ENCODE peak calls at places on chromosomes 3 and 15, in nine cellular contexts. One of them, this sample, is unnamed.

GRCh38 chr3:178181784-178182183 is 354.5 kb upstream of the KCNMB2 start:
- DNase-seq in psoas muscle: no peak
- DNase-seq in thyroid gland: no peak
- DNase-seq in WTC11: no peak
- DNase-seq in omental fat pad: no peak
- DNase-seq in ovary: no peak
- DNase-seq in lower lobe of right lung: no peak
- DNase-seq in dorsolateral prefrontal cortex: no peak
- DNase-seq in GM13977: no peak
- DNase-seq in this sample: no peak

GRCh38 chr3:42780892-42781700 is 8.0 kb upstream of the CCDC13 start:
- DNase-seq in WTC11: no peak
- DNase-seq in thyroid gland: no peak
- DNase-seq in psoas muscle: no peak
- DNase-seq in dorsolateral prefrontal cortex: no peak
- DNase-seq in ovary: no peak
- DNase-seq in GM13977: peak; percentile 63
- DNase-seq in omental fat pad: no peak
- DNase-seq in lower lobe of right lung: no peak
- DNase-seq in this sample: no peak

GRCh38 chr3:160996811-160997210 is 108.3 kb downstream of the B3GALNT1 start:
- DNase-seq in ovary: no peak
- DNase-seq in GM13977: no peak
- DNase-seq in psoas muscle: no peak
- DNase-seq in lower lobe of right lung: no peak
- DNase-seq in thyroid gland: no peak
- DNase-seq in omental fat pad: no peak
- DNase-seq in dorsolateral prefrontal cortex: no peak
- DNase-seq in WTC11: no peak
- DNase-seq in this sample: no peak

GRCh38 chr3:127784865-127785710 is 37.2 kb downstream of the MGLL start:
- DNase-seq in omental fat pad: no peak
- DNase-seq in WTC11: no peak
- DNase-seq in psoas muscle: peak; percentile 58
- DNase-seq in thyroid gland: peak; percentile 8
- DNase-seq in GM13977: no peak
- DNase-seq in dorsolateral prefrontal cortex: no peak
- DNase-seq in ovary: no peak
- DNase-seq in lower lobe of right lung: peak; percentile 73
- DNase-seq in this sample: no peak

GRCh38 chr3:9903238-9903624 is 583 bp downstream of the IL17RE start:
- DNase-seq in dorsolateral prefrontal cortex: no peak
- DNase-seq in WTC11: no peak
- DNase-seq in GM13977: no peak
- DNase-seq in omental fat pad: no peak
- DNase-seq in ovary: no peak
- DNase-seq in thyroid gland: peak; percentile 29
- DNase-seq in psoas muscle: no peak
- DNase-seq in lower lobe of right lung: no peak
- DNase-seq in this sample: no peak

GRCh38 chr3:126181398-126181725 is 976 bp upstream of the ALDH1L1 start:
- DNase-seq in psoas muscle: no peak
- DNase-seq in omental fat pad: no peak
- DNase-seq in thyroid gland: no peak
- DNase-seq in ovary: no peak
- DNase-seq in GM13977: no peak
- DNase-seq in lower lobe of right lung: no peak
- DNase-seq in WTC11: no peak
- DNase-seq in dorsolateral prefrontal cortex: no peak
- DNase-seq in this sample: no peak

GRCh38 chr3:138079901-138080300 is 35.5 kb downstream of the DZIP1L start:
- DNase-seq in WTC11: no peak
- DNase-seq in lower lobe of right lung: no peak
- DNase-seq in ovary: no peak
- DNase-seq in dorsolateral prefrontal cortex: no peak
- DNase-seq in omental fat pad: no peak
- DNase-seq in GM13977: no peak
- DNase-seq in psoas muscle: no peak
- DNase-seq in thyroid gland: no peak
- DNase-seq in this sample: no peak

GRCh38 chr3:10273697-10274305 is 18.9 kb downstream of the GHRL start:
- DNase-seq in GM13977: no peak
- DNase-seq in thyroid gland: no peak
- DNase-seq in ovary: no peak
- DNase-seq in psoas muscle: no peak
- DNase-seq in lower lobe of right lung: no peak
- DNase-seq in dorsolateral prefrontal cortex: no peak
- DNase-seq in WTC11: no peak
- DNase-seq in omental fat pad: no peak
- DNase-seq in this sample: no peak

GRCh38 chr3:65245133-65246076 is 557.6 kb upstream of the ADAMTS9 start:
- DNase-seq in omental fat pad: no peak
- DNase-seq in lower lobe of right lung: no peak
- DNase-seq in ovary: no peak
- DNase-seq in thyroid gland: no peak
- DNase-seq in dorsolateral prefrontal cortex: no peak
- DNase-seq in GM13977: no peak
- DNase-seq in psoas muscle: no peak
- DNase-seq in WTC11: no peak
- DNase-seq in this sample: no peak

GRCh38 chr15:45790325-45790943 is 155.6 kb downstream of the SQOR start:
- DNase-seq in dorsolateral prefrontal cortex: no peak
- DNase-seq in GM13977: peak; percentile 22
- DNase-seq in thyroid gland: peak; percentile 18
- DNase-seq in psoas muscle: no peak
- DNase-seq in lower lobe of right lung: no peak
- DNase-seq in ovary: no peak
- DNase-seq in omental fat pad: no peak
- DNase-seq in WTC11: peak; percentile 42
- DNase-seq in this sample: no peak

GRCh38 chr15:37771462-37771861 is 163.0 kb upstream of the TMCO5A start:
- DNase-seq in GM13977: no peak
- DNase-seq in lower lobe of right lung: no peak
- DNase-seq in omental fat pad: no peak
- DNase-seq in thyroid gland: no peak
- DNase-seq in WTC11: no peak
- DNase-seq in ovary: no peak
- DNase-seq in psoas muscle: no peak
- DNase-seq in dorsolateral prefrontal cortex: no peak
- DNase-seq in this sample: no peak

GRCh38 chr3:158727499-158728377 is 4.5 kb downstream of the RARRES1 start:
- DNase-seq in omental fat pad: no peak
- DNase-seq in GM13977: peak; percentile 85
- DNase-seq in WTC11: peak; percentile 25
- DNase-seq in dorsolateral prefrontal cortex: no peak
- DNase-seq in thyroid gland: peak; percentile 48
- DNase-seq in lower lobe of right lung: no peak
- DNase-seq in ovary: peak; percentile 49
- DNase-seq in psoas muscle: no peak
- DNase-seq in this sample: no peak

GRCh38 chr15:32671339-32672325 is 30.1 kb downstream of the SCG5 start:
- DNase-seq in thyroid gland: no peak
- DNase-seq in psoas muscle: no peak
- DNase-seq in GM13977: no peak
- DNase-seq in ovary: no peak
- DNase-seq in omental fat pad: no peak
- DNase-seq in lower lobe of right lung: no peak
- DNase-seq in WTC11: no peak
- DNase-seq in dorsolateral prefrontal cortex: no peak
- DNase-seq in this sample: no peak

GRCh38 chr3:100634493-100635272 is 25.3 kb downstream of the ADGRG7 start:
- DNase-seq in ovary: no peak
- DNase-seq in lower lobe of right lung: no peak
- DNase-seq in psoas muscle: no peak
- DNase-seq in omental fat pad: no peak
- DNase-seq in dorsolateral prefrontal cortex: no peak
- DNase-seq in GM13977: peak; percentile 17
- DNase-seq in WTC11: no peak
- DNase-seq in thyroid gland: no peak
- DNase-seq in this sample: no peak

DNA sequence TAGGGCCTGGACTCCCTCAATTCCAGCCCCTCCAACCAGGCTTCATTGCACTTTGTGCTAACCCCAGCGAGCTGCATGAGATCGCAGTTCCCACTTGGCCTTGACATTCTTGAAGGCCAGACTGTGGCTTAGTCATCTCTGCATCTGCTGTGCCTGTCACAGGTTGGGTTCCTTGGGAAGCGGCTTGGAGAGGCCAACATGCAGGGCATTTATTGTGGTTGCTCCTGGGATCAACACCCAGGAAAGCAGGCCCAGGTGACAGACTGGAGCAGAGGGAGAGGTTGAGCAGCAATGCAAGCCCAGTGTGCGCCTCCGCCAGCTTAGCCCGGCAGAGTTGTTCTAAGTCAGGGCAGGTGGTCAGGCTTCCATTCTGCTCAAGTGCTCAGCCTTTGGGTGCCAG is 10.5 kb downstream of the ABCF3 start:
- DNase-seq in ovary: peak; percentile 45
- DNase-seq in lower lobe of right lung: no peak
- DNase-seq in dorsolateral prefrontal cortex: no peak
- DNase-seq in thyroid gland: no peak
- DNase-seq in omental fat pad: no peak
- DNase-seq in WTC11: no peak
- DNase-seq in psoas muscle: no peak
- DNase-seq in GM13977: no peak
- DNase-seq in this sample: no peak
- TF ChIP-seq CTCF in ovary: no peak
- TF ChIP-seq CTCF in lower lobe of right lung: no peak
- TF ChIP-seq CTCF in dorsolateral prefrontal cortex: no peak
- TF ChIP-seq CTCF in thyroid gland: no peak
- TF ChIP-seq CTCF in omental fat pad: no peak
- TF ChIP-seq CTCF in WTC11: no peak
- TF ChIP-seq CTCF in psoas muscle: no peak
- TF ChIP-seq CTCF in GM13977: no peak
- TF ChIP-seq CTCF in this sample: no peak

DNA sequence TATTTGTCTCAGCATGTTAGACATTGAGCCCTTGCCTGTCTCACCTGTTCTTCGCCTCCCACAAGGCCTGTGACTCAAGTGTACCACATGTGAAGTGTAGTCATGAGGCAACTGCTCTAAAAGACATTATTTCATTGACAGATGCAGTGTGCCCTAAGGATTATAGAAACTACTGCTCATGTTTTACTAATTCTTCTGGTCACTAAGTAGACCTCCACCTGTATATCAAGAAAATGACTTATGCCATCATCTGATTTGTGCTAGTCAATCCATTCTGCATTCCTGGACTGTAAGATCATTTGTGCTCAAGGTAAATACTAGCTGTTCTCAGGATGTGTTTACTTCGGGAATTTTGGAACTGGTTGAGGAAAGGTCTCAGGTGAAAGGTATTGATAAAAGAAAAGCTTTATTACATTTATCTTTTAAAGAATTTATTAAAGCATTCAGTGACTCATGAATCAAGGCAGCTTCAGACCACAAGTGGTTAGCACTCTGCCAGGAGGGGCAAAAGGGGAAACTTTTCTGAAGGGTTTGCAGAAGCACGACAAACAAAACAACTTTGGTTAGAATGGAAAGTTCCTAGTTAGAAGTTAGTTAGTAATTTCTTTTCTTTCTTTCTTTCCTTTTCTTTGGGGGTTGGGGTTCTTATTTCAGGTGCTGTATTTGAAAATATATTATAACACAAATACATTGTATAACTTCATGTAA is 465.3 kb upstream of the CBLB start:
- DNase-seq in WTC11: no peak
- DNase-seq in GM13977: no peak
- DNase-seq in dorsolateral prefrontal cortex: no peak
- DNase-seq in lower lobe of right lung: no peak
- DNase-seq in psoas muscle: no peak
- DNase-seq in omental fat pad: no peak
- DNase-seq in ovary: no peak
- DNase-seq in thyroid gland: no peak
- DNase-seq in this sample: no peak
- TF ChIP-seq CTCF in WTC11: no peak
- TF ChIP-seq CTCF in GM13977: no peak
- TF ChIP-seq CTCF in dorsolateral prefrontal cortex: no peak
- TF ChIP-seq CTCF in lower lobe of right lung: no peak
- TF ChIP-seq CTCF in psoas muscle: no peak
- TF ChIP-seq CTCF in omental fat pad: no peak
- TF ChIP-seq CTCF in ovary: no peak
- TF ChIP-seq CTCF in thyroid gland: no peak
- TF ChIP-seq CTCF in this sample: no peak

DNA sequence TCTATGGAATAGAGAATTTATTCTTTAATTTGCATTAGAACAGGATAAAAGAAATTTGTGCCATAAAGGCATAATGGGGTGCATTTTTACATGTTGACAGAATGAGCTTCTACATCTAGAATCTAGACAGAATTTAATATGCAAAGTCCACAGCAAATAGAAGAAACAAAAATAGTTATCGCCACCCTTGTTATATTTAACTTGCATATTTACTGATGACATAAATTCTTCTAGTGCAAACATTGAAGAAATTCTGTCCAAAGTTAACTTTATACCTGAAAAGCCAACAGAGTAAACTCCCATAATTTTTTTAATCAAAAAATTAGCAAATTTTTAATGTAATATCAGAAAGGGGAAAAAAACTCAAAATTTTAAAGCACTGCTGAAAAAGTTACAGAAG is 213.7 kb upstream of the ALCAM start:
- DNase-seq in psoas muscle: no peak
- DNase-seq in omental fat pad: no peak
- DNase-seq in thyroid gland: no peak
- DNase-seq in lower lobe of right lung: no peak
- DNase-seq in dorsolateral prefrontal cortex: no peak
- DNase-seq in WTC11: no peak
- DNase-seq in GM13977: no peak
- DNase-seq in ovary: no peak
- DNase-seq in this sample: no peak
- TF ChIP-seq CTCF in psoas muscle: no peak
- TF ChIP-seq CTCF in omental fat pad: no peak
- TF ChIP-seq CTCF in thyroid gland: no peak
- TF ChIP-seq CTCF in lower lobe of right lung: no peak
- TF ChIP-seq CTCF in dorsolateral prefrontal cortex: no peak
- TF ChIP-seq CTCF in WTC11: no peak
- TF ChIP-seq CTCF in GM13977: no peak
- TF ChIP-seq CTCF in ovary: no peak
- TF ChIP-seq CTCF in this sample: no peak

DNA sequence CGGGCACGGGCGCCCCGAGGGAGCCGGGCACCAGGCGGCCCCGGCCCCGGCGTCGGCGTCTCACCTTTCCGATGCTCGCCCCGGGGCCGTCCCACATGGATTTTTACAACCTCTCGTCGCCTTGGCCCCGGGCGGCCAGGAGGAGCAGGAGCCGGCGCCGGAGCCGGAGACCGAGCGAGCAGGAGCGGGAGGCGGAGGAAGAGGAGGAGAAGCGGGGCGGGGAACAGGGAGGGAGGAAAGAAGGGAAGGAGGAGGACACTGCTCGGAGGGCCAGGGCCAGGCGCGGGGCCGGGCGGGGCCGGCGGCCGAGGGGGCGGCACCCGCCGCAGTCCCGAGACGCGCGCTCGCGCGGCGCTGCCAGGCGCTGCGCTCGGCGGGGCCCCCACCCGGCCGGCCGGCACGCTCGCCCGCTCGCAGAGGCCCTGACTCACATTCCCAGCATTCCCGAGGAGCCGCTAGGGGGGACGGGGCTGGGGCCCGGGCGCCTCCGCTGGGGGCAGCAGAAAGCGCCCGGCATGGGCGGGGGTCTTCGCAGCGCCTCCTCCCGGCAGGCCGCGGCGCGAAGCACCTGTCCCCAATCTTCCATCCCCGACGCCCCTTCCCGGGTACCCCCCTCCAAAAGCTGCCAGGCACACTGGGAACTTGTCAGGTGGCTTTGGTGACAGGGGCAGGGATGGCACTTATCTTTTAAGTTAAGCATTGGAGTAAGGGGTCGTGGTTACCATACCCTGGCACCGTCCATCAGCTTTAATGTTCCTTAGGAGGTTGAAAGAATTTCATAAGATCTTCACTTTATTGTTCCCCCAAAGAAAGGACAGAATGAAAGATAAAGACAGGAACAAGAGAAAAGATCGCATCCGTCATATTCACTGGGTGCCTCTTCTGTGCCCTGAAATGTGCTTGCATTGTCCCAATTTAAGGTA is at the start of gene ERC2:
- DNase-seq in GM13977: no peak
- DNase-seq in thyroid gland: peak; percentile 72
- DNase-seq in omental fat pad: no peak
- DNase-seq in dorsolateral prefrontal cortex: peak; percentile 54
- DNase-seq in ovary: peak; percentile 47
- DNase-seq in WTC11: peak; percentile 94
- DNase-seq in lower lobe of right lung: peak; percentile 47
- DNase-seq in psoas muscle: peak; percentile 53
- DNase-seq in this sample: no peak
- TF ChIP-seq CTCF in GM13977: no peak
- TF ChIP-seq CTCF in thyroid gland: peak; percentile 22
- TF ChIP-seq CTCF in omental fat pad: no peak
- TF ChIP-seq CTCF in dorsolateral prefrontal cortex: peak; percentile 27
- TF ChIP-seq CTCF in ovary: no peak
- TF ChIP-seq CTCF in WTC11: peak; percentile 38
- TF ChIP-seq CTCF in lower lobe of right lung: no peak
- TF ChIP-seq CTCF in psoas muscle: no peak
- TF ChIP-seq CTCF in this sample: peak; percentile 41